ENCODE peak calls at places on chromosomes 6 and 20, in seven cellular contexts. E, J, I, N, U, S and V are unnamed samples.

GRCh38 chr6:46790359-46790874 is 2.8 kb upstream of the MEP1A start:
- DNase-seq in S (no peak), E (no peak), I (no peak), J (peak), N (no peak), U (no peak), V (no peak)

GRCh38 chr6:1612902-1613301 is 3.2 kb downstream of the FOXC1 start:
- DNase-seq in U (peak), S (no peak), E (no peak), J (no peak), N (no peak), I (no peak), V (no peak)

GRCh38 chr20:59124326-59125029 is 39.1 kb upstream of the ZNF831 start:
- DNase-seq in N (no peak), S (no peak), J (no peak), U (no peak), I (no peak), E (no peak), V (no peak)

GRCh38 chr6:158646023-158646888 is 1.7 kb upstream of the DYNLT1 start:
- DNase-seq in J (no peak), S (no peak), N (no peak), E (no peak), U (no peak), I (no peak), V (peak)

GRCh38 chr6:45715508-45715803 is 300.2 kb downstream of the CLIC5 start:
- DNase-seq in I (no peak), U (no peak), J (no peak), E (no peak), S (no peak), N (no peak), V (no peak)

GRCh38 chr6:148557796-148558457 is 188.9 kb upstream of the UST start:
- DNase-seq in S (no peak), E (peak), N (no peak), I (no peak), U (no peak), J (peak), V (no peak)

GRCh38 chr20:47173596-47174216 is 182.8 kb downstream of the ZMYND8 start:
- DNase-seq in E (no peak), S (no peak), U (no peak), J (peak), N (peak), I (no peak), V (no peak)

GRCh38 chr6:113651120-113651519 is 206.0 kb upstream of the MARCKS start:
- DNase-seq in J (no peak), I (no peak), N (no peak), U (no peak), S (no peak), E (no peak), V (no peak)

GRCh38 chr20:23034721-23035671 is at the start of gene SSTR4:
- DNase-seq in E (no peak), I (no peak), S (peak), J (no peak), N (no peak), U (no peak), V (no peak)

GRCh38 chr6:119259027-119259426 is 90.5 kb downstream of the MAN1A1 start:
- DNase-seq in E (no peak), J (peak), I (no peak), S (no peak), N (no peak), U (no peak), V (peak)

GRCh38 chr6:166834049-166834448 is 122.3 kb downstream of the RNASET2 start:
- DNase-seq in I (no peak), J (peak), E (no peak), S (no peak), U (no peak), N (no peak), V (no peak)

GRCh38 chr6:26415791-26416190 is 13.7 kb downstream of the BTN3A1 start:
- DNase-seq in I (no peak), N (no peak), E (peak), U (peak), S (no peak), J (no peak), V (no peak)

GRCh38 chr6:170132561-170132991 is 158.3 kb downstream of the DLL1 start:
- DNase-seq in U (no peak), I (no peak), E (no peak), N (no peak), J (no peak), S (no peak), V (no peak)

GRCh38 chr6:62891065-62891647 is 320.1 kb upstream of the FKBP1C start:
- DNase-seq in N (no peak), I (peak), J (peak), U (no peak), S (no peak), E (peak), V (no peak)

GRCh38 chr6:126531840-126532239 is 191.9 kb downstream of the CENPW start:
- DNase-seq in I (no peak), E (no peak), S (no peak), N (no peak), U (no peak), J (no peak), V (no peak)

GRCh38 chr6:126535585-126535984 is 195.7 kb downstream of the CENPW start:
- DNase-seq in J (no peak), I (no peak), N (no peak), E (no peak), U (no peak), S (no peak), V (no peak)

GRCh38 chr6:126537437-126537836 is 197.5 kb downstream of the CENPW start:
- DNase-seq in U (no peak), I (no peak), E (no peak), S (no peak), J (no peak), N (no peak), V (no peak)

GRCh38 chr6:126534418-126534817 is 194.5 kb downstream of the CENPW start:
- DNase-seq in I (no peak), E (no peak), J (no peak), U (no peak), N (no peak), S (no peak), V (no peak)

GRCh38 chr6:126535138-126535537 is 195.2 kb downstream of the CENPW start:
- DNase-seq in E (no peak), U (no peak), N (no peak), S (no peak), J (no peak), I (no peak), V (no peak)
- H3K18ac ChIP-seq in E (no peak), U (no peak), N (no peak), S (no peak), J (no peak), I (no peak), V (no peak)

GRCh38 chr6:50822078-50822476 is 3.4 kb downstream of the TFAP2B start:
- DNase-seq in U (no peak), J (no peak), S (no peak), I (no peak), N (no peak), E (no peak), V (peak)
- H2BK120ac ChIP-seq in U (no peak), J (no peak), S (no peak), I (no peak), N (no peak), E (no peak), V (no peak)

GRCh38 chr6:6152060-6152459 is 145.3 kb upstream of the NRN1 start:
- DNase-seq in S (no peak), E (no peak), I (peak), N (no peak), U (no peak), J (peak), V (no peak)
- H3K4ac ChIP-seq in S (no peak), E (no peak), I (no peak), N (no peak), U (no peak), J (no peak), V (no peak)

GRCh38 chr6:112302154-112302553 is 45.0 kb upstream of the RFPL4B start:
- DNase-seq in I (no peak), S (no peak), E (no peak), N (no peak), U (no peak), J (no peak), V (peak)
- H3K18ac ChIP-seq in I (no peak), S (no peak), E (no peak), N (no peak), U (peak), J (no peak), V (no peak)